ENCODE peak calls at places on chromosomes 16 and 17, in six cellular contexts. Z is naive thymus-derived CD4-positive, alpha-beta T cell; E is anterior cingulate cortex; L is hepatocyte; N is stimulated activated CD4-positive, alpha-beta T cell treated with anti-CD3 and anti-CD28 coated beads, Interleukin-1b, Interleukin-23, amount 100 ng/mL, for 1 hour; B is cardiac muscle cell. A is an unnamed sample.

GRCh38 chr16:80725566-80726162 is 78.7 kb downstream of the CDYL2 start:
- DNase-seq in Z (no peak), E (no peak), L (peak), N (no peak), B (no peak), A (no peak)

GRCh38 chr16:19777061-19777460 is 59.0 kb downstream of the IQCK start:
- DNase-seq in Z (no peak), E (no peak), L (no peak), N (no peak), B (no peak), A (no peak)

GRCh38 chr17:13306310-13306962 is 288.6 kb upstream of the ELAC2 start:
- DNase-seq in Z (no peak), E (no peak), L (peak), N (no peak), B (peak), A (no peak)

GRCh38 chr17:71217769-71218168 is 903.1 kb upstream of the SOX9 start:
- DNase-seq in Z (no peak), E (no peak), L (no peak), N (no peak), B (no peak), A (no peak)

GRCh38 chr17:42845918-42846593 is 1.7 kb downstream of the AOC2 start:
- DNase-seq in Z (no peak), E (no peak), L (no peak), N (peak), B (no peak), A (no peak)

GRCh38 chr16:31869511-31870201 is 4.0 kb upstream of the ZNF267 start:
- DNase-seq in Z (peak), E (peak), L (no peak), N (no peak), B (peak), A (peak)

GRCh38 chr17:82370471-82371332 is 863 bp upstream of the UTS2R start:
- DNase-seq in Z (peak), E (no peak), L (no peak), N (peak), B (peak), A (no peak)

GRCh38 chr16:22977294-22977697 is 163.3 kb downstream of the HS3ST2 start:
- DNase-seq in Z (no peak), E (no peak), L (no peak), N (no peak), B (no peak), A (no peak)

GRCh38 chr16:19245326-19245925 is 40.1 kb upstream of the CLEC19A start:
- DNase-seq in Z (no peak), E (no peak), L (peak), N (no peak), B (no peak), A (no peak)

GRCh38 chr17:82659886-82660285 is 11.6 kb upstream of the WDR45B start:
- DNase-seq in Z (no peak), E (no peak), L (no peak), N (no peak), B (no peak), A (no peak)

GRCh38 chr17:65518256-65518655 is 43.2 kb downstream of the AXIN2 start:
- DNase-seq in Z (no peak), E (no peak), L (no peak), N (no peak), B (peak), A (no peak)

GRCh38 chr17:37107406-37108083 is 158.8 kb downstream of the AATF start:
- DNase-seq in Z (no peak), E (peak), L (no peak), N (no peak), B (peak), A (no peak)

GRCh38 chr17:68780561-68780960 is 174.6 kb downstream of the ABCA8 start:
- DNase-seq in Z (no peak), E (no peak), L (no peak), N (no peak), B (no peak), A (no peak)

GRCh38 chr17:29412780-29413565 is 22.8 kb downstream of the TAOK1 start:
- DNase-seq in Z (no peak), E (no peak), L (no peak), N (no peak), B (peak), A (no peak)

GRCh38 chr17:60145006-60145935 is 4.5 kb upstream of the CA4 start:
- DNase-seq in Z (no peak), E (no peak), L (no peak), N (no peak), B (peak), A (no peak)

GRCh38 chr16:68432701-68433100 is 15.6 kb downstream of the SMPD3 start:
- DNase-seq in Z (no peak), E (no peak), L (no peak), N (no peak), B (no peak), A (no peak)

GRCh38 chr16:74030000-74030399 is 266.6 kb upstream of the PSMD7 start:
- DNase-seq in Z (no peak), E (no peak), L (no peak), N (no peak), B (no peak), A (no peak)

GRCh38 chr17:47423406-47424295 is 99.9 kb downstream of the EFCAB13 start:
- DNase-seq in Z (peak), E (no peak), L (peak), N (no peak), B (peak), A (peak)

GRCh38 chr17:73697872-73698271 is 53.6 kb upstream of the SDK2 start:
- DNase-seq in Z (no peak), E (no peak), L (peak), N (no peak), B (no peak), A (no peak)

GRCh38 chr17:37519241-37519985 is 29.7 kb downstream of the DUSP14 start:
- DNase-seq in Z (no peak), E (no peak), L (no peak), N (no peak), B (peak), A (no peak)

GRCh38 chr17:29347831-29348281 is 42.3 kb upstream of the TAOK1 start:
- DNase-seq in Z (no peak), E (no peak), L (no peak), N (no peak), B (peak), A (no peak)

GRCh38 chr16:83438326-83438725 is 369.5 kb upstream of the HSBP1 start:
- DNase-seq in Z (no peak), E (no peak), L (no peak), N (no peak), B (no peak), A (no peak)

GRCh38 chr16:20897253-20897896 is 2.8 kb downstream of the DCUN1D3 start:
- DNase-seq in Z (no peak), E (no peak), L (peak), N (no peak), B (peak), A (no peak)

GRCh38 chr17:73690581-73691135 is 46.4 kb upstream of the SDK2 start:
- DNase-seq in Z (no peak), E (no peak), L (no peak), N (no peak), B (no peak), A (no peak)

GRCh38 chr16:57318240-57318970 is 33.9 kb upstream of the PLLP start:
- DNase-seq in Z (no peak), E (no peak), L (no peak), N (no peak), B (no peak), A (no peak)

GRCh38 chr16:1413684-1414531 is 596 bp downstream of the UNKL start:
- DNase-seq in Z (peak), E (no peak), L (peak), N (peak), B (peak), A (peak)

GRCh38 chr16:67029249-67030096 is 524 bp downstream of the CBFB start:
- DNase-seq in Z (peak), E (no peak), L (peak), N (peak), B (peak), A (peak)

GRCh38 chr17:19331134-19331533 is 31.4 kb downstream of the B9D1 start:
- DNase-seq in Z (no peak), E (no peak), L (no peak), N (no peak), B (peak), A (no peak)

GRCh38 chr16:56771558-56772279 is 41.8 kb downstream of the NUP93 start:
- DNase-seq in Z (no peak), E (no peak), L (no peak), N (no peak), B (no peak), A (no peak)

GRCh38 chr17:42843358-42843934 is 934 bp upstream of the AOC2 start:
- DNase-seq in Z (peak), E (no peak), L (peak), N (no peak), B (peak), A (no peak)

GRCh38 chr17:31721291-31722025 is 137.6 kb downstream of the COPRS start:
- DNase-seq in Z (no peak), E (no peak), L (no peak), N (no peak), B (no peak), A (no peak)

GRCh38 chr17:40443988-40444899 is 994 bp downstream of the IGFBP4 start:
- DNase-seq in Z (no peak), E (no peak), L (no peak), N (no peak), B (peak), A (no peak)

GRCh38 chr17:596763-597644 is 117.6 kb downstream of the VPS53 start:
- DNase-seq in Z (no peak), E (no peak), L (no peak), N (no peak), B (peak), A (no peak)

GRCh38 chr17:11554042-11554441 is 44.2 kb upstream of the DNAH9 start:
- DNase-seq in Z (no peak), E (no peak), L (no peak), N (no peak), B (no peak), A (no peak)

GRCh38 chr16:59164461-59164860 is 430.3 kb upstream of the GOT2 start:
- DNase-seq in Z (no peak), E (no peak), L (peak), N (no peak), B (no peak), A (no peak)

GRCh38 chr17:64777413-64778101 is 115.5 kb upstream of the SMURF2 start:
- DNase-seq in Z (no peak), E (no peak), L (no peak), N (no peak), B (no peak), A (no peak)

GRCh38 chr17:82440991-82441627 is 9.4 kb downstream of the CYBC1 start:
- DNase-seq in Z (no peak), E (no peak), L (no peak), N (no peak), B (peak), A (no peak)

GRCh38 chr17:60154616-60155426 is 5.0 kb downstream of the CA4 start:
- DNase-seq in Z (no peak), E (peak), L (no peak), N (no peak), B (peak), A (no peak)

A was measured in immature natural killer cell.